ENCODE peak calls at places on chromosomes 4 and X, in nine cellular contexts. W, E, A, P, V, T, M, I and N are unnamed samples.

GRCh38 chr4:53780736-53781400 is 189.6 kb upstream of the LNX1 start:
- DNase-seq in V (no peak), I (no peak), W (no peak), A (no peak), T (no peak), E (no peak), P (no peak), M (no peak), N (no peak)

GRCh38 chr4:8587469-8588195 is 4.9 kb upstream of the CPZ start:
- DNase-seq in A (no peak), P (peak; percentile 54), I (no peak), V (no peak), T (no peak), W (no peak), M (no peak), E (no peak), N (no peak)

GRCh38 chrX:113919387-113919786 is 664.5 kb upstream of the HTR2C start:
- DNase-seq in E (no peak), P (no peak), W (no peak), I (no peak), V (no peak), A (no peak), M (no peak), T (no peak), N (no peak)

GRCh38 chr4:86810867-86811266 is 38.3 kb downstream of the SLC10A6 start:
- DNase-seq in W (no peak), P (no peak), V (no peak), M (no peak), A (no peak), I (no peak), E (no peak), T (no peak), N (no peak)

GRCh38 chrX:39212456-39212855 is 411.2 kb downstream of the MID1IP1 start:
- DNase-seq in V (no peak), E (no peak), I (no peak), M (no peak), T (no peak), W (no peak), P (no peak), A (no peak), N (no peak)

GRCh38 chrX:66200855-66201795 is 37.1 kb downstream of the HEPH start:
- DNase-seq in E (no peak), I (no peak), W (no peak), M (no peak), P (no peak), V (no peak), T (no peak), A (no peak), N (no peak)

GRCh38 chr4:86036729-86037128 is 323.1 kb downstream of the MAPK10 start:
- DNase-seq in E (no peak), M (no peak), I (no peak), P (no peak), A (no peak), V (no peak), T (no peak), W (no peak), N (no peak)

GRCh38 chr4:161929966-161930365 is 233.8 kb downstream of the FSTL5 start:
- DNase-seq in A (no peak), M (no peak), V (no peak), I (no peak), T (no peak), E (no peak), P (no peak), W (no peak), N (no peak)

GRCh38 chr4:41670530-41670929 is 78.0 kb downstream of the PHOX2B start:
- DNase-seq in M (peak; percentile 77), V (peak; percentile 87), A (no peak), I (no peak), E (no peak), W (peak; percentile 32), P (no peak), T (no peak), N (no peak)

GRCh38 chr4:108168672-108169562 is at the start of gene LEF1:
- DNase-seq in W (peak; percentile 16), E (no peak), I (peak; percentile 74), T (no peak), A (no peak), P (peak; percentile 83), V (peak; percentile 34), M (no peak), N (peak; percentile 51)

GRCh38 chr4:6270691-6271121 is 1.1 kb downstream of the WFS1 start:
- DNase-seq in W (no peak), I (no peak), V (no peak), P (peak; percentile 77), E (no peak), T (no peak), A (no peak), M (no peak), N (no peak)

GRCh38 chr4:71294301-71294700 is 44.5 kb upstream of the SLC4A4 start:
- DNase-seq in W (no peak), M (no peak), P (no peak), V (no peak), I (no peak), E (no peak), A (no peak), T (no peak), N (no peak)

GRCh38 chrX:154603438-154604430 is 15.3 kb downstream of the CTAG1B start:
- DNase-seq in T (no peak), M (no peak), W (peak; percentile 9), V (no peak), E (no peak), A (peak; percentile 77), P (no peak), I (no peak), N (no peak)

GRCh38 chrX:44580466-44580865 is 37.8 kb upstream of the FUNDC1 start:
- DNase-seq in I (no peak), M (no peak), W (no peak), V (no peak), P (no peak), A (no peak), E (no peak), T (no peak), N (no peak)

GRCh38 chr4:152779513-152780266 is at the start of the genes ARFIP1 and TIGD4:
- DNase-seq in T (peak; percentile 97), I (peak; percentile 95), A (peak; percentile 99), V (peak; percentile 98), M (peak; percentile 99), E (peak; percentile 99), P (peak; percentile 99), W (peak; percentile 97), N (peak; percentile 98)
- TF ChIP-seq POLR2A in T (no peak), I (peak; percentile 90), A (no peak), V (no peak), M (peak; percentile 49), E (peak; percentile 37), P (no peak), W (no peak), N (peak; percentile 80)

GRCh38 chrX:16120431-16120830 is 2.9 kb upstream of the GRPR start:
- DNase-seq in M (no peak), P (no peak), W (no peak), A (no peak), T (no peak), V (no peak), I (no peak), E (no peak), N (no peak)

GRCh38 chrX:16125520-16126149 is 2.3 kb downstream of the GRPR start:
- DNase-seq in A (no peak), I (no peak), T (no peak), E (no peak), M (no peak), V (no peak), W (no peak), P (no peak), N (no peak)

GRCh38 chrX:16119353-16120220 is 3.8 kb upstream of the GRPR start:
- DNase-seq in E (no peak), M (no peak), W (no peak), A (no peak), P (no peak), I (no peak), T (no peak), V (no peak), N (peak; percentile 0)

GRCh38 chrX:16123222-16123786 is at the start of gene GRPR:
- DNase-seq in V (peak; percentile 83), T (peak; percentile 67), I (peak; percentile 56), A (peak; percentile 91), M (peak; percentile 77), E (peak; percentile 50), P (peak; percentile 88), W (peak; percentile 56), N (peak; percentile 59)

DNA sequence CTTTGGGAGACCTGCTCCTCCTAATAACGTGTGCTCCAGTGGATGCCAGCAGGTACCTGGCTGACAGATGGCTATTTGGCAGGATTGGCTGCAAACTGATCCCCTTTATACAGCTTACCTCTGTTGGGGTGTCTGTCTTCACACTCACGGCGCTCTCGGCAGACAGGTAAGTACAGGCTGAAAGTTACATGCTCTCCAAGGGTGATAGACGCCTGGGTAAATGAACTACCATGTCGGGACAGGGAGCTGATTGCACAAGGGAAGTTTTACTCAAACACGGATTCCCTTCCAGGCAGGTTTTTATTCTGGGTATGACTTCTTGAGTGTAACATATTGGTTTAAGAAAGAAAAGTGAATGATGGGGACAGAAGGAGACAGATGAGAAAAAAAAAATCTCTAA is 836 bp downstream of the GRPR start:
- DNase-seq in M (no peak), A (no peak), P (no peak), W (no peak), T (no peak), I (no peak), E (no peak), V (no peak), N (no peak)
- TF ChIP-seq POLR2A in M (no peak), A (no peak), P (no peak), W (no peak), T (no peak), I (no peak), E (no peak), V (no peak), N (no peak)

DNA sequence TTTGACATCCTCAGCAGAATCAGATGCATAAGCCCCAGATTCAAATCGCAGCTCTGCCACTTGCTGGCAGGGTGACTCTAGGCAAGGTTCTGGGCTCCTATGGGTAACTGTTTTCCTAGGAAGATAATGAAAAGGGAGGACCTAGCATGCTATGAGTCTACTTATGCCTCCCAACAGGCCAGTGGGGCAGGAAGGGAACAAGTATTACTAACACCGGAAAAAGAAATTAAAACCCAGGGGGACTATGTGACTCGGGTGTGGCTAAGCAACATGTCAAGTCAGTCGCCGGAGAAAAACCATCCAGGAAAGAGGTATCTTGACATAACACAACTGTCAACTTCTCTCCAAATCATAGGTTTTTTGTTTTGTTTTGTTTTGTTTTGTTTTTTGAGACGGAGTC is 45.6 kb upstream of the RBPJ start:
- DNase-seq in V (no peak), A (no peak), W (no peak), I (no peak), P (no peak), M (no peak), E (no peak), T (no peak), N (no peak)
- TF ChIP-seq POLR2A in V (no peak), A (no peak), W (no peak), I (no peak), P (no peak), M (no peak), E (no peak), T (no peak), N (no peak)

DNA sequence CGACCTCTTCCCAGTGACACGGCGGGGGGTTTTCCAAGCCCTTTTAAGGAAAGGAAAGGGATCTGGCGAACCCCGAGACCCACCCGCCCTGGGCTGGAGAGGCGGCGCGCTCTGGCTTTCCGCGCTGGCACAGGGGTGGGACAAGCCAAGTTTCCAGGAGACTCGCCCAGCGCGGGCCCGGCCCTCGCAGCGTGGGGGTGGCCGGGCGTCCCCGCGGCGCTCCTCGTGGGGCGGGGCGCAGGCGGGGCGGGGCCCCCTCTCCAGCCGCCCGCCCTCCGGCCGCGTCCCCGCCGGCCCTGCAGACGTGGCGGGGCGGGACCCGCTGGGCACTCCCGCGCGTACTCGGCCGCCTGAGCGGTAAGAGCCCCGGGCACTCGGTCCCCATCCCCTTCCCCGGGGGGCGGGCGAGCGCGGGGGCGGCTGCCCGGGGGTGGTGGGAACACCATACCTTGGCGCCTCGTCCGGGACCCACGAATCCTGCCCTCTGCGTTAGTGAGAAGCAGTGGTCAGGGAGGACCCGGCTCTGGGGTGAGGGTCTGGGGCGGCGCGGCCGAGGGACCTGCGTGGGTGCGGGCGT is at the start of gene FAM114A1:
- DNase-seq in E (peak; percentile 83), P (peak; percentile 93), T (peak; percentile 60), M (peak; percentile 94), V (peak; percentile 87), W (peak; percentile 87), I (peak; percentile 95), A (peak; percentile 94), N (peak; percentile 83)
- TF ChIP-seq POLR2A in E (peak; percentile 54), P (no peak), T (no peak), M (peak; percentile 74), V (no peak), W (no peak), I (peak; percentile 67), A (no peak), N (no peak)